ENCODE peak calls at places on chromosomes 12 and 14, in nine cellular contexts. G is AG09309; B is kidney tubule cell; V is hypothalamus; Q is effector memory CD8-positive, alpha-beta T cell; S is HuH-7; J is cardiac muscle cell; A is RPMI8226; T is ureter. F is an unnamed sample.
A peak's percentile ranks its signal among the peaks of the same experiment; 100 is the strongest.

GRCh38 chr12:93763746-93764147 is 86.6 kb downstream of the CRADD start:
- DNase-seq in G (no peak), A (no peak), B (no peak), S (no peak), T (no peak), J (no peak), Q (no peak), V (no peak), F (no peak)

GRCh38 chr12:67590122-67590795 is 58.3 kb upstream of the DYRK2 start:
- DNase-seq in V (no peak), B (no peak), J (no peak), S (no peak), A (no peak), Q (no peak), T (no peak), G (no peak), F (no peak)

GRCh38 chr12:31011746-31012567 is 61.7 kb upstream of the DDX11 start:
- DNase-seq in G (no peak), J (no peak), B (no peak), S (no peak), A (peak; percentile 55), V (no peak), T (no peak), Q (no peak), F (no peak)

GRCh38 chr14:56581041-56581727 is 1.6 kb downstream of the TMEM260 start:
- DNase-seq in B (no peak), J (no peak), T (no peak), A (no peak), S (no peak), G (no peak), Q (no peak), V (no peak), F (no peak)

GRCh38 chr12:43979450-43979849 is 143.6 kb downstream of the TMEM117 start:
- DNase-seq in S (no peak), B (no peak), J (no peak), V (no peak), G (no peak), T (no peak), A (no peak), Q (no peak), F (no peak)

GRCh38 chr14:77195766-77196165 is 14.2 kb downstream of the TMEM63C start:
- DNase-seq in G (no peak), B (no peak), A (no peak), T (no peak), S (no peak), V (peak; percentile 58), Q (no peak), J (no peak), F (no peak)

GRCh38 chr12:115916910-115917668 is 360.4 kb downstream of the MED13L start:
- DNase-seq in B (peak; percentile 52), A (peak; percentile 72), V (no peak), Q (peak; percentile 71), J (peak; percentile 53), G (no peak), T (peak; percentile 79), S (peak; percentile 53), F (no peak)

GRCh38 chr12:67545298-67545697 is 103.2 kb upstream of the DYRK2 start:
- DNase-seq in S (no peak), V (no peak), J (no peak), Q (no peak), B (no peak), A (no peak), G (no peak), T (no peak), F (no peak)

GRCh38 chr14:54685286-54685845 is 118.4 kb downstream of the SAMD4A start:
- DNase-seq in Q (no peak), G (no peak), V (no peak), A (no peak), T (no peak), B (no peak), J (peak; percentile 38), S (no peak), F (no peak)

GRCh38 chr14:97010491-97011160 is 213.4 kb downstream of the VRK1 start:
- DNase-seq in A (no peak), S (no peak), B (no peak), J (no peak), Q (no peak), T (no peak), V (no peak), G (no peak), F (no peak)

GRCh38 chr12:92524489-92524888 is 178.3 kb upstream of the PLEKHG7 start:
- DNase-seq in J (no peak), G (no peak), A (no peak), Q (no peak), B (no peak), V (no peak), S (no peak), T (no peak), F (no peak)

GRCh38 chr14:76836029-76836630 is 9.9 kb downstream of the LRRC74A start:
- DNase-seq in J (no peak), T (no peak), A (no peak), S (no peak), G (no peak), V (no peak), B (no peak), Q (no peak), F (no peak)

GRCh38 chr12:28869197-28869596 is 279.9 kb upstream of the FAR2 start:
- DNase-seq in B (peak; percentile 18), Q (no peak), V (no peak), A (no peak), T (no peak), G (peak; percentile 84), S (no peak), J (peak; percentile 86), F (no peak)

GRCh38 chr14:69048456-69048855 is 69.4 kb upstream of the ACTN1 start:
- DNase-seq in B (peak; percentile 53), J (peak; percentile 36), Q (no peak), V (no peak), T (no peak), S (no peak), A (peak; percentile 34), G (no peak), F (no peak)

GRCh38 chr14:100755649-100756048 is 29.0 kb downstream of the DLK1 start:
- DNase-seq in S (no peak), V (no peak), A (no peak), B (peak; percentile 9), Q (no peak), G (no peak), J (no peak), T (no peak), F (no peak)

F was measured in GDM1.